ENCODE peak calls at places on chromosomes 3 and 15, in eight cellular contexts. I is GM13976; V is GM04503; Z is WTC11; R is OCI-LY7; E is fibroblast of gingiva; S is stimulated activated CD8-positive, alpha-beta memory T cell treated with anti-CD3 and anti-CD28 coated beads, Interleukin-4, amount 100 ng/mL, for 4 hours; K is left ventricle myocardium inferior. X is an unnamed sample.
A peak's percentile ranks its signal among the peaks of the same experiment; 100 is the strongest.

GRCh38 chr3:155197786-155198185 is 95.7 kb downstream of the STRIT1 start:
- DNase-seq in I (no peak), V (no peak), Z (no peak), R (no peak), E (no peak), S (no peak), K (no peak), X (no peak)

GRCh38 chr3:24830230-24831152 is 335.8 kb upstream of the THRB start:
- DNase-seq in I (peak; percentile 18), V (no peak), Z (peak; percentile 21), R (no peak), E (no peak), S (no peak), K (no peak), X (no peak)

GRCh38 chr3:32202496-32202895 is 36.0 kb upstream of the CMTM8 start:
- DNase-seq in I (no peak), V (no peak), Z (no peak), R (no peak), E (peak; percentile 8), S (no peak), K (no peak), X (no peak)

GRCh38 chr3:111047812-111048435 is 23.7 kb upstream of the NECTIN3 start:
- DNase-seq in I (no peak), V (no peak), Z (no peak), R (no peak), E (no peak), S (no peak), K (no peak), X (no peak)

GRCh38 chr15:83380682-83381081 is 66.5 kb upstream of the SH3GL3 start:
- DNase-seq in I (peak; percentile 83), V (no peak), Z (peak; percentile 34), R (peak; percentile 51), E (peak; percentile 34), S (no peak), K (peak; percentile 25), X (no peak)

GRCh38 chr3:71725279-71725991 is at the start of gene EIF4E3:
- DNase-seq in I (peak; percentile 80), V (no peak), Z (peak; percentile 52), R (no peak), E (peak; percentile 12), S (no peak), K (peak; percentile 26), X (peak; percentile 80)

GRCh38 chr3:27565201-27565827 is 81.1 kb upstream of the SLC4A7 start:
- DNase-seq in I (no peak), V (no peak), Z (no peak), R (no peak), E (no peak), S (no peak), K (no peak), X (no peak)

GRCh38 chr3:151568095-151568685 is 107.3 kb upstream of the IGSF10 start:
- DNase-seq in I (no peak), V (no peak), Z (no peak), R (no peak), E (peak; percentile 14), S (no peak), K (no peak), X (no peak)

GRCh38 chr3:12658593-12659058 is 5.3 kb downstream of the RAF1 start:
- DNase-seq in I (no peak), V (peak; percentile 98), Z (no peak), R (no peak), E (peak; percentile 94), S (no peak), K (no peak), X (no peak)

GRCh38 chr3:140436421-140436820 is 241.4 kb upstream of the TRIM42 start:
- DNase-seq in I (no peak), V (no peak), Z (no peak), R (no peak), E (no peak), S (no peak), K (no peak), X (no peak)

GRCh38 chr15:36506733-36507356 is 72.6 kb upstream of the CDIN1 start:
- DNase-seq in I (no peak), V (no peak), Z (no peak), R (no peak), E (no peak), S (no peak), K (no peak), X (no peak)

GRCh38 chr3:44529927-44530326 is 25.1 kb upstream of the ZKSCAN7 start:
- DNase-seq in I (peak; percentile 42), V (no peak), Z (peak; percentile 18), R (peak; percentile 20), E (no peak), S (no peak), K (no peak), X (no peak)

GRCh38 chr15:35545316-35545824 is 595 bp downstream of the DPH6 start:
- DNase-seq in I (peak; percentile 6), V (no peak), Z (no peak), R (peak; percentile 50), E (peak; percentile 59), S (no peak), K (peak; percentile 47), X (peak; percentile 63)

GRCh38 chr3:178022599-178022998 is 513.6 kb upstream of the KCNMB2 start:
- DNase-seq in I (no peak), V (no peak), Z (no peak), R (no peak), E (no peak), S (no peak), K (no peak), X (no peak)

GRCh38 chr3:191502583-191502982 is 41.6 kb downstream of the PYDC2 start:
- DNase-seq in I (no peak), V (no peak), Z (no peak), R (peak; percentile 21), E (no peak), S (no peak), K (no peak), X (no peak)

GRCh38 chr15:83288381-83288801 is 3.9 kb upstream of the BNC1 start:
- DNase-seq in I (no peak), V (no peak), Z (peak; percentile 15), R (no peak), E (no peak), S (no peak), K (no peak), X (no peak)

GRCh38 chr3:157104521-157104920 is 55.4 kb downstream of the CCNL1 start:
- DNase-seq in I (no peak), V (no peak), Z (no peak), R (no peak), E (no peak), S (no peak), K (no peak), X (no peak)

GRCh38 chr3:99878005-99878404 is 60.3 kb downstream of the CMSS1 start:
- DNase-seq in I (no peak), V (no peak), Z (no peak), R (no peak), E (peak; percentile 22), S (no peak), K (no peak), X (no peak)

GRCh38 chr3:137008976-137009375 is 51.2 kb downstream of the IL20RB start:
- DNase-seq in I (no peak), V (no peak), Z (no peak), R (no peak), E (no peak), S (no peak), K (no peak), X (no peak)

GRCh38 chr3:50160561-50160983 is 5.4 kb downstream of the SEMA3F start:
- DNase-seq in I (no peak), V (no peak), Z (no peak), R (no peak), E (no peak), S (no peak), K (peak; percentile 54), X (no peak)

GRCh38 chr15:79170256-79170664 is 79.7 kb upstream of the RASGRF1 start:
- DNase-seq in I (no peak), V (no peak), Z (no peak), R (no peak), E (peak; percentile 24), S (no peak), K (peak; percentile 25), X (no peak)

X was measured in activated effector memory CD4-positive, alpha-beta T cell treated with anti-CD3 and anti-CD28 coated beads, Interleukin-2, amount 50 U/mL, for 16 hours.